ENCODE peak calls at places on chromosomes 13 and 19, in four cellular contexts. A is CD4-positive, alpha-beta T cell; N is CD8-positive, alpha-beta T cell; I is astrocyte. Q is an unnamed sample.

GRCh38 chr13:32264407-32264806 is 50.8 kb downstream of the ZAR1L start:
- DNase-seq in A (no peak), N (no peak), I (peak; percentile 30), Q (no peak)

GRCh38 chr13:65378943-65379519 is 1851.1 kb downstream of the PCDH9 start:
- DNase-seq in A (no peak), N (no peak), I (peak; percentile 26), Q (no peak)

GRCh38 chr13:76300688-76301087 is 585.5 kb downstream of the KCTD12 start:
- DNase-seq in A (no peak), N (no peak), I (no peak), Q (no peak)

GRCh38 chr19:18279516-18280246 is 1.7 kb downstream of the JUND start:
- DNase-seq in A (peak; percentile 90), N (peak; percentile 86), I (peak; percentile 81), Q (peak; percentile 97)

GRCh38 chr13:108981407-108981806 is 352.0 kb downstream of the MYO16 start:
- DNase-seq in A (no peak), N (no peak), I (no peak), Q (no peak)

GRCh38 chr19:49581007-49581508 is at the start of gene PRRG2:
- DNase-seq in A (no peak), N (no peak), I (no peak), Q (no peak)

GRCh38 chr19:23512151-23512925 is 117.1 kb upstream of the ZNF91 start:
- DNase-seq in A (no peak), N (no peak), I (no peak), Q (no peak)

GRCh38 chr13:43009506-43009905 is 13.9 kb upstream of the DNAJC15 start:
- DNase-seq in A (no peak), N (no peak), I (no peak), Q (peak; percentile 71)

GRCh38 chr13:88857256-88857655 is 1186.1 kb downstream of the SLITRK5 start:
- DNase-seq in A (no peak), N (no peak), I (no peak), Q (no peak)

GRCh38 chr13:32124743-32125142 is 93.2 kb downstream of the FRY start:
- DNase-seq in A (no peak), N (no peak), I (no peak), Q (no peak)

GRCh38 chr19:21202865-21203494 is 61.1 kb downstream of the ZNF431 start:
- DNase-seq in A (no peak), N (no peak), I (peak; percentile 2), Q (peak; percentile 63)

GRCh38 chr13:78657699-78658629 is 991 bp downstream of the OBI1 start:
- DNase-seq in A (no peak), N (no peak), I (no peak), Q (peak; percentile 53)

DNA sequence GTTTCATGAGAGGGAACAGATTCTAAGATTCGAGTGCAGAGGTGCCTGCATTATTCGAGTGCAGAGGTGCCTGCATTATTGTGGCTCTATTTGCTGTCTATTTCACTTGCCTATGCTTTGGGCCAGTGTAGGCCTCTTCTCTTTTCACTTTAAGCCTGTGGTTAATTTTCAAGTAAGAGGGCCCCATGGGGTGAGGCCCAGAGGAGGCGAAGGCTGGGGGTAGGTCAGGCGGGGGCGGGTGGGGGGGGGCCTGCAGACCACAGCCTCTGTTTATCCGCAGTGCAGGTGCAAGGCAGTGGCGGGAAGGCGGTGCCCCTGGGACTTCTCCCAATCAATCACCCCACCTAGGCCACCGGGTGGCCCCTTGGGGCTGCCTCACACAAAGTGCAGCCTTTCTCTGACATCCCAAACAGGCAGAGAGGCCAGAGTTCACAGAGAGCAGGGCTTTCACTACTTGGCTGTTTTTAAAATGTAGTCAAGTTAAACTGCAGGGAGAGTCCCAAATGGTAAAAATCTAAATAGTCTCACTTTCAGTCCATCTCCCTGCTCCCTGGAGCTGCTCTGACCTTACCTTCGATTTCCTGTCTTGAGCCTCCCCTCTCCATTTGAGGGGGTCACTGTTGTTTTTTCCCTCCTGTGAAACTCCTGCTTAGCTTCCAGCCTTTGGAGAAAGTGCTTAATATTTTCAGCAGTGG is 249.1 kb downstream of the DLEU7 start:
- DNase-seq in A (no peak), N (no peak), I (no peak), Q (no peak)
- H3K27ac ChIP-seq in A (no peak overlapping the region), N (no peak overlapping the region), I (no peak overlapping the region), Q (no peak overlapping the region)

GRCh38 chr13:72456486-72456885 is 270.9 kb downstream of the MZT1 start:
- DNase-seq in A (no peak), N (no peak), I (no peak), Q (no peak)
- H3K27ac ChIP-seq in A (no peak overlapping the region), N (no peak overlapping the region), I (no peak overlapping the region), Q (no peak overlapping the region)

DNA sequence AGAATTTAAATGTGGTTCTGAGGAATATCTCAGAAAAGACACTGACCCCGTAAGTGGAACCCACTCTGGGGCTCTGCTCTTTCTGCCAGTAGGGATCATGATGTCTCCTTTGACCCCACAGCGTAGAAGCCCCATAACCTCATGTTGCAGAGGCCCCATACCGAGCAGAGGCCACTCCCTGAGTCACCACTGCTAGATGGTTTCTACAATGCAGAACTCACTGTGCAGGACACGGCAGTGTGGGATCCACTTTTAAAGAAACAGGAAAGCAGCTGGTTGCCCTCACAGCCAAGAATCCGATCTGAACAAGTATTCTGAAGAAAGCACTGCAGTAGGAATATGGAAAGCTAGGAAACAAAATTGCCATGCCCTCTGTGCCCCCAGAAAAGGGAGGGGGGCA is 4.2 kb downstream of the SLC7A1 start:
- DNase-seq in A (no peak), N (no peak), I (no peak), Q (peak; percentile 81)
- H3K27ac ChIP-seq in A (no peak overlapping the region), N (no peak overlapping the region), I (peak overlapping the region; percentile 98), Q (peak overlapping the region; percentile 99)

GRCh38 chr13:110320645-110321044 is 13.6 kb downstream of the COL4A2 start:
- DNase-seq in A (no peak), N (no peak), I (no peak), Q (no peak)
- H3K27ac ChIP-seq in A (no peak overlapping the region), N (no peak overlapping the region), I (peak overlapping the region; percentile 95), Q (peak overlapping the region; percentile 28)

GRCh38 chr19:624433-625109 is 8.8 kb downstream of the POLRMT start:
- DNase-seq in A (no peak), N (no peak), I (no peak), Q (no peak)
- H3K27ac ChIP-seq in A (no peak overlapping the region), N (no peak overlapping the region), I (peak overlapping the region; percentile 89), Q (no peak overlapping the region)

GRCh38 chr19:934865-935422 is 9.1 kb downstream of the ARID3A start:
- DNase-seq in A (no peak), N (no peak), I (peak; percentile 57), Q (peak; percentile 71)

GRCh38 chr19:934197-934840 is 8.5 kb downstream of the ARID3A start:
- DNase-seq in A (no peak), N (no peak), I (no peak), Q (no peak)

GRCh38 chr19:931860-932646 is 6.2 kb downstream of the ARID3A start:
- DNase-seq in A (no peak), N (no peak), I (no peak), Q (no peak)

GRCh38 chr19:933553-933882 is 7.7 kb downstream of the ARID3A start:
- DNase-seq in A (no peak), N (no peak), I (no peak), Q (no peak)

GRCh38 chr19:932647-933552 is 7.1 kb downstream of the ARID3A start:
- DNase-seq in A (no peak), N (peak; percentile 41), I (peak; percentile 87), Q (peak; percentile 97)
- H3K27ac ChIP-seq in A (peak overlapping the region; percentile 41), N (no peak overlapping the region), I (peak overlapping the region; percentile 52), Q (peak overlapping the region; percentile 64)